ENCODE peak calls at places on chromosome 21, in nine cellular contexts. M, U, R, J, Z, Y, E, O and S are unnamed samples.
A peak's percentile ranks its signal among the peaks of the same experiment; 100 is the strongest.

GRCh38 chr21:45010096-45010495 is 64.3 kb upstream of the ADARB1 start:
- DNase-seq in M (peak; percentile 42), J (no peak), Y (no peak), R (no peak), U (no peak), Z (no peak), O (no peak), E (no peak), S (no peak)

GRCh38 chr21:45105906-45106485 is 31.6 kb downstream of the ADARB1 start:
- DNase-seq in U (no peak), Z (no peak), Y (no peak), J (no peak), M (no peak), O (no peak), E (no peak), R (no peak), S (no peak)

GRCh38 chr21:32726742-32727477 is 903 bp downstream of the SYNJ1 start:
- DNase-seq in R (no peak), E (peak; percentile 37), Y (no peak), O (no peak), M (peak; percentile 38), Z (no peak), J (peak; percentile 21), U (no peak), S (peak; percentile 45)

GRCh38 chr21:39601194-39601940 is 11.4 kb upstream of the B3GALT5 start:
- DNase-seq in O (no peak), R (no peak), Y (no peak), J (no peak), M (no peak), E (no peak), Z (no peak), U (no peak), S (no peak)

GRCh38 chr21:33977721-33978369 is 62.2 kb upstream of the ATP5PO start:
- DNase-seq in Z (no peak), E (no peak), M (no peak), U (no peak), R (no peak), Y (no peak), O (no peak), J (no peak), S (no peak)

GRCh38 chr21:44558695-44559094 is at the start of gene KRTAP10-3:
- DNase-seq in U (peak; percentile 32), O (no peak), R (no peak), Z (no peak), J (no peak), E (no peak), Y (no peak), M (no peak), S (no peak)

GRCh38 chr21:46117586-46118304 is 19.8 kb downstream of the COL6A2 start:
- DNase-seq in J (no peak), U (no peak), M (no peak), E (no peak), R (no peak), Y (no peak), Z (no peak), O (no peak), S (no peak)

GRCh38 chr21:43868461-43868860 is 3.4 kb downstream of the AGPAT3 start:
- DNase-seq in Y (no peak), U (no peak), O (no peak), M (peak; percentile 62), E (no peak), Z (no peak), R (no peak), J (no peak), S (no peak)

GRCh38 chr21:34669149-34669879 is 520 bp downstream of the CLIC6 start:
- DNase-seq in O (no peak), Z (no peak), R (no peak), M (no peak), U (peak; percentile 50), Y (no peak), E (no peak), J (no peak), S (no peak)

GRCh38 chr21:41926068-41926806 is 27.6 kb downstream of the C2CD2 start:
- DNase-seq in Y (no peak), J (peak; percentile 82), Z (no peak), O (peak; percentile 7), E (peak; percentile 75), R (no peak), M (peak; percentile 65), U (peak; percentile 68), S (peak; percentile 59)

GRCh38 chr21:44996096-44996495 is 56.3 kb downstream of the SLX9 start:
- DNase-seq in U (no peak), O (no peak), R (no peak), E (no peak), J (no peak), Z (no peak), M (no peak), Y (no peak), S (no peak)

GRCh38 chr21:38439336-38439900 is 58.9 kb downstream of the ERG start:
- DNase-seq in E (no peak), J (no peak), U (no peak), Y (no peak), Z (no peak), M (no peak), R (no peak), O (no peak), S (no peak)

GRCh38 chr21:29261555-29262540 is 36.9 kb upstream of the BACH1 start:
- DNase-seq in M (peak; percentile 60), E (no peak), O (no peak), J (no peak), R (no peak), Z (no peak), Y (no peak), U (no peak), S (no peak)

GRCh38 chr21:40671721-40672120 is 175.2 kb downstream of the DSCAM start:
- DNase-seq in O (no peak), R (no peak), Y (no peak), J (no peak), Z (no peak), E (peak; percentile 51), M (no peak), U (no peak), S (no peak)

GRCh38 chr21:43846430-43846829 is 18.6 kb upstream of the AGPAT3 start:
- DNase-seq in U (no peak), Z (no peak), J (no peak), E (no peak), Y (no peak), R (no peak), O (no peak), M (no peak), S (no peak)

GRCh38 chr21:29181799-29182470 is 51.5 kb downstream of the MAP3K7CL start:
- DNase-seq in E (peak; percentile 21), Z (no peak), M (peak; percentile 70), J (no peak), O (no peak), U (no peak), R (no peak), Y (no peak), S (no peak)

GRCh38 chr21:16908087-16908486 is 604.8 kb upstream of the CXADR start:
- DNase-seq in J (no peak), E (no peak), Y (no peak), O (no peak), M (no peak), Z (no peak), R (no peak), U (no peak), S (no peak)

GRCh38 chr21:45323487-45324380 is 36.0 kb upstream of the POFUT2 start:
- DNase-seq in O (no peak), Y (no peak), M (no peak), E (no peak), J (no peak), R (no peak), Z (no peak), U (no peak), S (no peak)

GRCh38 chr21:41947596-41948403 is 6.0 kb downstream of the C2CD2 start:
- DNase-seq in M (no peak), Y (no peak), Z (no peak), E (no peak), U (no peak), R (no peak), J (no peak), O (no peak), S (no peak)

GRCh38 chr21:41940431-41940830 is 13.4 kb downstream of the C2CD2 start:
- DNase-seq in M (no peak), O (no peak), R (no peak), Y (no peak), U (no peak), J (no peak), E (no peak), Z (no peak), S (no peak)

GRCh38 chr21:28485301-28486022 is 507.2 kb downstream of the LTN1 start:
- DNase-seq in J (no peak), M (peak; percentile 4), R (no peak), Y (no peak), E (no peak), Z (no peak), U (no peak), O (no peak), S (no peak)

GRCh38 chr21:15295875-15296274 is 231.1 kb upstream of the NRIP1 start:
- DNase-seq in U (no peak), E (no peak), Y (no peak), M (no peak), Z (no peak), J (no peak), R (no peak), O (no peak), S (no peak)

GRCh38 chr21:18840239-18840638 is 436.7 kb upstream of the TMPRSS15 start:
- DNase-seq in E (peak; percentile 54), U (no peak), R (no peak), Z (no peak), O (no peak), J (peak; percentile 47), M (no peak), Y (no peak), S (peak; percentile 67)

GRCh38 chr21:41460578-41461527 is 34.8 kb downstream of the MX1 start:
- DNase-seq in O (peak; percentile 10), J (peak; percentile 67), M (peak; percentile 59), Z (peak; percentile 17), R (peak; percentile 42), U (peak; percentile 69), Y (no peak), E (peak; percentile 77), S (peak; percentile 73)

GRCh38 chr21:16117851-16118592 is 388.2 kb downstream of the USP25 start:
- DNase-seq in J (no peak), Y (no peak), U (no peak), Z (no peak), E (no peak), M (peak; percentile 2), O (no peak), R (no peak), S (no peak)

GRCh38 chr21:45414396-45415187 is 9.6 kb downstream of the COL18A1 start:
- DNase-seq in Y (no peak), J (no peak), Z (no peak), E (no peak), R (no peak), M (no peak), O (no peak), U (no peak), S (no peak)

GRCh38 chr21:16280731-16281130 is 550.9 kb downstream of the USP25 start:
- DNase-seq in Y (no peak), O (no peak), R (no peak), Z (no peak), M (no peak), J (no peak), U (no peak), E (no peak), S (no peak)